ENCODE peak calls at places on chromosome 12, in eight cellular contexts. F, L, S, B, V, Q, C and W are unnamed samples.
A peak's percentile ranks its signal among the peaks of the same experiment; 100 is the strongest.

GRCh38 chr12:45469902-45470301 is 254.0 kb downstream of the ANO6 start:
- DNase-seq in B (no peak), V (no peak), C (no peak), S (no peak), L (no peak), F (no peak), Q (no peak), W (no peak)

GRCh38 chr12:45446013-45446412 is 230.1 kb downstream of the ANO6 start:
- DNase-seq in L (no peak), Q (no peak), C (peak; percentile 75), S (no peak), F (no peak), B (no peak), V (no peak), W (no peak)

GRCh38 chr12:110600254-110600653 is 13.7 kb upstream of the TCTN1 start:
- DNase-seq in F (no peak), S (peak; percentile 70), B (no peak), C (no peak), V (peak; percentile 55), L (peak; percentile 59), Q (no peak), W (no peak)

GRCh38 chr12:50058743-50059312 is 1.4 kb downstream of the ASIC1 start:
- DNase-seq in V (no peak), S (no peak), Q (peak; percentile 64), L (no peak), F (no peak), C (no peak), B (no peak), W (no peak)

GRCh38 chr12:28191018-28191595 is 851 bp downstream of the CCDC91 start:
- DNase-seq in V (no peak), C (no peak), S (peak; percentile 60), Q (no peak), B (no peak), L (no peak), F (no peak), W (no peak)

GRCh38 chr12:127083028-127083949 is 1183.7 kb upstream of the TMEM132C start:
- DNase-seq in C (no peak), S (peak; percentile 82), B (no peak), L (peak; percentile 35), V (peak; percentile 54), Q (no peak), F (peak; percentile 26), W (peak; percentile 49)

GRCh38 chr12:54207539-54208267 is 18.9 kb upstream of the SMUG1 start:
- DNase-seq in L (peak; percentile 49), S (peak; percentile 82), F (no peak), B (peak; percentile 69), V (peak; percentile 69), Q (peak; percentile 89), C (peak; percentile 88), W (no peak)

GRCh38 chr12:117054279-117054678 is 44.9 kb downstream of the TESC start:
- DNase-seq in C (no peak), S (no peak), F (no peak), B (no peak), V (no peak), L (no peak), Q (no peak), W (no peak)

GRCh38 chr12:69440886-69441285 is 29.3 kb upstream of the FRS2 start:
- DNase-seq in B (no peak), C (no peak), S (no peak), V (no peak), F (no peak), L (no peak), Q (no peak), W (no peak)

GRCh38 chr12:97572220-97572619 is 109.6 kb downstream of the RMST start:
- DNase-seq in F (no peak), S (peak; percentile 36), V (no peak), Q (no peak), B (no peak), C (no peak), L (no peak), W (no peak)

GRCh38 chr12:49154221-49154620 is 23.0 kb upstream of the TUBA1B start:
- DNase-seq in B (no peak), L (no peak), V (no peak), Q (no peak), F (no peak), S (no peak), C (no peak), W (no peak)

GRCh38 chr12:15899282-15899870 is 11.8 kb upstream of the DERA start:
- DNase-seq in B (no peak), V (no peak), S (peak; percentile 34), L (peak; percentile 54), Q (no peak), C (no peak), F (no peak), W (no peak)
- TF ChIP-seq CTCF in B (no peak), V (peak; percentile 54), S (peak; percentile 57), L (peak; percentile 45), Q (peak; percentile 40), C (peak; percentile 70), F (peak; percentile 33), W (peak; percentile 69)

GRCh38 chr12:4809013-4809448 is 88.8 kb downstream of the GALNT8 start:
- DNase-seq in Q (no peak), S (no peak), F (no peak), C (no peak), L (no peak), V (no peak), B (no peak), W (no peak)
- H3K4me3 ChIP-seq in Q (no peak overlapping the region), S (no peak overlapping the region), F (no peak overlapping the region), C (no peak overlapping the region), L (no peak overlapping the region), V (no peak overlapping the region), B (peak overlapping the region; percentile 28), W (no peak overlapping the region)

GRCh38 chr12:121172145-121172544 is 37.8 kb upstream of the P2RX4 start:
- DNase-seq in F (no peak), L (no peak), Q (no peak), B (no peak), V (no peak), C (no peak), S (peak; percentile 17), W (no peak)

GRCh38 chr12:121182222-121182896 is 27.6 kb upstream of the P2RX4 start:
- DNase-seq in L (no peak), C (no peak), B (no peak), F (no peak), Q (no peak), V (no peak), S (no peak), W (no peak)

GRCh38 chr12:121175383-121176119 is 34.4 kb upstream of the P2RX4 start:
- DNase-seq in V (no peak), B (peak; percentile 25), F (no peak), C (no peak), L (no peak), Q (no peak), S (no peak), W (no peak)

GRCh38 chr12:121181181-121181580 is 28.7 kb upstream of the P2RX4 start:
- DNase-seq in C (no peak), B (no peak), F (no peak), V (no peak), Q (no peak), L (no peak), S (no peak), W (no peak)

GRCh38 chr12:121176826-121177529 is 33.0 kb upstream of the P2RX4 start:
- DNase-seq in L (no peak), C (no peak), Q (no peak), S (no peak), F (no peak), V (no peak), B (no peak), W (no peak)
- TF ChIP-seq CTCF in L (no peak), C (no peak), Q (no peak), S (no peak), F (no peak), V (no peak), B (no peak), W (no peak)

DNA sequence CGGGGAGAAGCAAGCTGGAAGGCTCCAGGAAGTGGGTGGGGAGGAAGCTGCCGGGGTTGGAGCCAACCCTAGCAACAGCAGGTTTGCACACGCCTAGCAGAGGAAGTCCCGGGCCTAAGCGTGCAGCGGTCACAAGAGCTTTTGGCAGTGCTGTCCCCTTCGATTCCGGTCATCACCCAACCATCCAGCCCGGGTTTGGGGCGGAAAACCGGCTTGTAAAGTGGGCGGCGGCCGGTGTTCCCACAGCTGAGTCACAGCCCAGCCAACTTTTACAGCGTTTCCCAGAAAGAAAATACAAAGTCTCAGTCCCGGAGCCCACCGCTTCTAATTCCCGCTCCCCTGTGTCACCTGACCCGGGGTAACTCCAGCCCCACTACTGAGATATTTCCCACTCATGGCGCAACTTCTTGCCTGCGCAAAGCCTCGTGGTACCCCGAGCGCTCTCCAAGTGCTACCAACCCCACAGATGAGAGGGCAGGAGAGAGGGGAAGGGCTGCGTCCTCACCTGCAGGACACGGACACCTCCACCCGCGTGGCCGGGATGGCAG is 385 bp downstream of the CPNE8 start:
- DNase-seq in F (no peak), L (peak; percentile 64), B (peak; percentile 90), S (peak; percentile 88), Q (peak; percentile 96), C (peak; percentile 90), V (peak; percentile 88), W (no peak)
- H3K4me3 ChIP-seq in F (no peak overlapping the region), L (peak overlapping the region; percentile 76), B (peak overlapping the region; percentile 59), S (peak overlapping the region; percentile 70), Q (peak overlapping the region; percentile 94), C (peak overlapping the region; percentile 95), V (peak overlapping the region; percentile 80), W (peak overlapping the region; percentile 89)

DNA sequence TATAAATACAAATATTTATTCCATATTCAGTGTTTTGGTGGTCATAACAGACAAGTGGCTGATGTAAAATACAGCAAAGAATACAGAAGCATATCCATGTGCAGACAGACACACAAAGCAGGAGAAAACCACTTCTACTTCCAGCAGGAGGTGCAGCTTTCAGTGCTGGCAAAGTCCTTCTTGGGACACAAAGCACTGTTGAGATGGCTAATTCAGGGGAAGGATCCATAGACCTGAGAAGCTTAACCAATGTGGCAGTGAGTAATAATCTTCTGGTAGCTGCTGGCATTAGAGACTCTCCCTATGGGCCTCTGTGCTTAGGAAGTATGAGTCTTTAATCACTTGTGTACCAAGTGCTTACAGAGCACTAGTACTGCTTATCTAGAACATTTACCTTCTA is 26.8 kb downstream of the AMN1 start:
- DNase-seq in C (no peak), V (peak; percentile 15), B (no peak), Q (no peak), F (no peak), S (peak; percentile 48), L (peak; percentile 49), W (no peak)
- TF ChIP-seq CTCF in C (peak; percentile 32), V (peak; percentile 28), B (no peak), Q (no peak), F (peak; percentile 4), S (peak; percentile 31), L (no peak), W (peak; percentile 34)

GRCh38 chr12:132343294-132343972 is 14.0 kb upstream of the GALNT9 start:
- DNase-seq in S (no peak), V (no peak), L (no peak), F (no peak), Q (no peak), B (no peak), C (no peak), W (no peak)
- H3K4me3 ChIP-seq in S (no peak overlapping the region), V (no peak overlapping the region), L (no peak overlapping the region), F (no peak overlapping the region), Q (no peak overlapping the region), B (no peak overlapping the region), C (no peak overlapping the region), W (no peak overlapping the region)

DNA sequence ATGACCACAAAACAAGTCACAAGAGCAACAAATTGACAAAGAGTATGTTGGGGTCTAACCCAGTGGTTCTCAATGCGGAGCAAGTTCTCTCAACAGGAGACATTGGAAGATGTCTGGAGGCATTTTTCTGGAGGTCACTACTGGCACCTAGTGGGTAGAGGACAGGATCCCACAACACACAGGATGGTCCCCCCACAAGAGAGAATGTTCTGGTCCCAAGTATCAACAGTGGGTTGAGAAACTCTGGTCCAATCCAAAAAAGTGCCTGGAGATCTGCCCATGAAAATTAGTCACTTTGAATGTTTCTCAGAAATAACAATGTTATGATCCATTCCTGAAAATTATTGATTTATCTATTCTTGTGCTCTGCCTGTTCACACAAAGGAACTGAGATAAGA is 3.3 kb downstream of the SSH1 start:
- DNase-seq in V (no peak), C (no peak), F (no peak), S (peak; percentile 68), Q (no peak), L (no peak), B (no peak), W (peak; percentile 57)
- TF ChIP-seq CTCF in V (peak; percentile 33), C (peak; percentile 18), F (peak; percentile 58), S (peak; percentile 44), Q (peak; percentile 14), L (peak; percentile 45), B (no peak), W (peak; percentile 60)